ENCODE peak calls at places on chromosomes 5 and 9, in ten cellular contexts. N is AG04449, F is AG10803, V is AG09319, I is ovary, U is choroid plexus epithelial cell, A is cardiac fibroblast, W is endothelial cell, Z is RWPE1, X is dorsolateral prefrontal cortex. K is an unnamed sample.

GRCh38 chr9:128819716-128820664 is 1.7 kb downstream of the ENDOG start:
- DNase-seq in N (no peak), F (peak), V (no peak), I (peak), U (peak), A (peak), W (no peak), Z (no peak), X (peak), K (no peak)

GRCh38 chr5:136811551-136811950 is 446.2 kb upstream of the TRPC7 start:
- DNase-seq in N (peak), F (peak), V (peak), I (no peak), U (peak), A (peak), W (no peak), Z (peak), X (no peak), K (no peak)

GRCh38 chr9:130196643-130197042 is 24.4 kb downstream of the NCS1 start:
- DNase-seq in N (no peak), F (no peak), V (no peak), I (no peak), U (no peak), A (no peak), W (no peak), Z (no peak), X (no peak), K (no peak)

GRCh38 chr5:172049226-172049796 is 42.9 kb upstream of the FBXW11 start:
- DNase-seq in N (no peak), F (no peak), V (no peak), I (no peak), U (no peak), A (no peak), W (no peak), Z (no peak), X (peak), K (no peak)

GRCh38 chr9:109775516-109775915 is 4.5 kb upstream of the PALM2AKAP2 start:
- DNase-seq in N (no peak), F (peak), V (peak), I (no peak), U (peak), A (peak), W (no peak), Z (no peak), X (no peak), K (no peak)

GRCh38 chr9:110099236-110099741 is 108.7 kb downstream of the C9orf152 start:
- DNase-seq in N (no peak), F (peak), V (no peak), I (no peak), U (peak), A (peak), W (no peak), Z (peak), X (no peak), K (no peak)

GRCh38 chr5:124825250-124825982 is 79.0 kb upstream of the ZNF608 start:
- DNase-seq in N (no peak), F (no peak), V (no peak), I (no peak), U (peak), A (no peak), W (no peak), Z (no peak), X (no peak), K (no peak)

GRCh38 chr5:36491860-36492259 is 114.5 kb upstream of the SLC1A3 start:
- DNase-seq in N (no peak), F (peak), V (no peak), I (no peak), U (no peak), A (no peak), W (no peak), Z (no peak), X (no peak), K (no peak)

GRCh38 chr5:178839319-178839704 is 20.4 kb upstream of the ZNF354B start:
- DNase-seq in N (no peak), F (no peak), V (no peak), I (no peak), U (peak), A (peak), W (peak), Z (peak), X (peak), K (no peak)

GRCh38 chr9:132717326-132717945 is 47.2 kb downstream of the GTF3C4 start:
- DNase-seq in N (no peak), F (no peak), V (no peak), I (no peak), U (no peak), A (no peak), W (no peak), Z (no peak), X (no peak), K (peak)

GRCh38 chr9:86082870-86083269 is 16.5 kb downstream of the GOLM1 start:
- DNase-seq in N (no peak), F (no peak), V (no peak), I (no peak), U (peak), A (no peak), W (no peak), Z (no peak), X (no peak), K (no peak)

GRCh38 chr5:52947851-52948250 is 41.3 kb upstream of the ITGA2 start:
- DNase-seq in N (no peak), F (no peak), V (no peak), I (no peak), U (peak), A (peak), W (no peak), Z (no peak), X (no peak), K (no peak)

GRCh38 chr9:100472725-100473261 is at the start of gene TMEFF1:
- DNase-seq in N (no peak), F (peak), V (no peak), I (peak), U (no peak), A (no peak), W (peak), Z (peak), X (peak), K (peak)

GRCh38 chr9:21153688-21154608 is 12.3 kb upstream of the IFNW1 start:
- DNase-seq in N (no peak), F (no peak), V (no peak), I (no peak), U (peak), A (peak), W (peak), Z (peak), X (no peak), K (no peak)

GRCh38 chr5:177132504-177133118 is 962 bp upstream of the NSD1 start:
- DNase-seq in N (no peak), F (no peak), V (no peak), I (no peak), U (peak), A (no peak), W (peak), Z (no peak), X (peak), K (no peak)

GRCh38 chr5:59034498-59035186 is 451.8 kb downstream of the RAB3C start:
- DNase-seq in N (peak), F (peak), V (no peak), I (no peak), U (peak), A (peak), W (no peak), Z (peak), X (no peak), K (no peak)

GRCh38 chr9:69149321-69149807 is 24.7 kb upstream of the TJP2 start:
- DNase-seq in N (peak), F (peak), V (peak), I (no peak), U (peak), A (peak), W (peak), Z (no peak), X (no peak), K (peak)

GRCh38 chr5:131795879-131796792 is 681 bp downstream of the FNIP1 start:
- DNase-seq in N (no peak), F (peak), V (peak), I (peak), U (peak), A (peak), W (peak), Z (peak), X (peak), K (peak)

GRCh38 chr9:2732492-2732891 is 15.2 kb downstream of the KCNV2 start:
- DNase-seq in N (no peak), F (no peak), V (no peak), I (no peak), U (no peak), A (no peak), W (no peak), Z (no peak), X (no peak), K (no peak)

GRCh38 chr5:109844695-109845094 is 155.0 kb downstream of the MAN2A1 start:
- DNase-seq in N (peak), F (peak), V (no peak), I (no peak), U (peak), A (peak), W (no peak), Z (no peak), X (no peak), K (no peak)

GRCh38 chr5:139382781-139383180 is 316 bp downstream of the SLC23A1 start:
- DNase-seq in N (no peak), F (no peak), V (no peak), I (no peak), U (no peak), A (no peak), W (no peak), Z (no peak), X (no peak), K (no peak)

GRCh38 chr9:130741024-130741305 is 47.4 kb downstream of the EXOSC2 start:
- DNase-seq in N (no peak), F (no peak), V (no peak), I (no peak), U (no peak), A (no peak), W (no peak), Z (no peak), X (no peak), K (no peak)

GRCh38 chr5:104412649-104413240 is 850.2 kb upstream of the NUDT12 start:
- DNase-seq in N (peak), F (peak), V (no peak), I (no peak), U (peak), A (peak), W (peak), Z (peak), X (no peak), K (no peak)

GRCh38 chr9:7976167-7976755 is 176.7 kb upstream of the DMAC1 start:
- DNase-seq in N (no peak), F (no peak), V (no peak), I (no peak), U (no peak), A (no peak), W (no peak), Z (no peak), X (no peak), K (no peak)

GRCh38 chr5:172746725-172747124 is 24.3 kb downstream of the DUSP1 start:
- DNase-seq in N (no peak), F (no peak), V (no peak), I (no peak), U (no peak), A (no peak), W (no peak), Z (no peak), X (no peak), K (no peak)

GRCh38 chr5:109594217-109594616 is 95.5 kb upstream of the MAN2A1 start:
- DNase-seq in N (no peak), F (no peak), V (no peak), I (no peak), U (no peak), A (no peak), W (no peak), Z (no peak), X (no peak), K (no peak)

GRCh38 chr5:123371575-123372179 is 51.5 kb downstream of the CEP120 start:
- DNase-seq in N (no peak), F (peak), V (no peak), I (peak), U (peak), A (peak), W (peak), Z (peak), X (no peak), K (no peak)

GRCh38 chr5:119341452-119342349 is 14.1 kb upstream of the TNFAIP8 start:
- DNase-seq in N (no peak), F (no peak), V (no peak), I (no peak), U (no peak), A (no peak), W (no peak), Z (no peak), X (no peak), K (no peak)

GRCh38 chr9:21031091-21031817 is at the start of gene HACD4:
- DNase-seq in N (no peak), F (peak), V (no peak), I (peak), U (peak), A (peak), W (peak), Z (peak), X (peak), K (no peak)

GRCh38 chr5:97998946-97999345 is 774.5 kb upstream of the RGMB start:
- DNase-seq in N (no peak), F (peak), V (peak), I (no peak), U (peak), A (no peak), W (no peak), Z (no peak), X (no peak), K (no peak)

GRCh38 chr9:37174247-37174646 is 53.9 kb downstream of the ZCCHC7 start:
- DNase-seq in N (no peak), F (peak), V (no peak), I (no peak), U (peak), A (peak), W (no peak), Z (no peak), X (no peak), K (no peak)

GRCh38 chr5:94830520-94830919 is 212.1 kb downstream of the SLF1 start:
- DNase-seq in N (no peak), F (peak), V (no peak), I (no peak), U (peak), A (peak), W (no peak), Z (no peak), X (no peak), K (no peak)

GRCh38 chr5:157750320-157750719 is 6.8 kb downstream of the LSM11 start:
- DNase-seq in N (no peak), F (peak), V (no peak), I (no peak), U (peak), A (peak), W (no peak), Z (peak), X (no peak), K (no peak)

GRCh38 chr9:111943746-111944145 is 47.1 kb downstream of the UGCG start:
- DNase-seq in N (no peak), F (no peak), V (no peak), I (no peak), U (no peak), A (no peak), W (no peak), Z (no peak), X (no peak), K (no peak)

GRCh38 chr9:124482431-124483031 is 24.7 kb downstream of the NR5A1 start:
- DNase-seq in N (no peak), F (no peak), V (no peak), I (no peak), U (no peak), A (no peak), W (no peak), Z (peak), X (no peak), K (no peak)

GRCh38 chr5:150409638-150410523 is 2.8 kb downstream of the CD74 start:
- DNase-seq in N (no peak), F (peak), V (peak), I (peak), U (peak), A (peak), W (peak), Z (peak), X (peak), K (peak)

GRCh38 chr9:81720450-81721086 is 31.2 kb upstream of the TLE1 start:
- DNase-seq in N (no peak), F (no peak), V (no peak), I (no peak), U (peak), A (no peak), W (no peak), Z (no peak), X (no peak), K (no peak)

GRCh38 chr9:81729141-81729540 is 39.8 kb upstream of the TLE1 start:
- DNase-seq in N (no peak), F (no peak), V (no peak), I (no peak), U (no peak), A (no peak), W (no peak), Z (no peak), X (no peak), K (peak)

GRCh38 chr9:81719972-81720371 is 30.6 kb upstream of the TLE1 start:
- DNase-seq in N (no peak), F (no peak), V (no peak), I (no peak), U (no peak), A (no peak), W (no peak), Z (no peak), X (no peak), K (no peak)

GRCh38 chr9:81722277-81722676 is 32.9 kb upstream of the TLE1 start:
- DNase-seq in N (no peak), F (no peak), V (no peak), I (no peak), U (no peak), A (no peak), W (no peak), Z (no peak), X (no peak), K (peak)

DNA sequence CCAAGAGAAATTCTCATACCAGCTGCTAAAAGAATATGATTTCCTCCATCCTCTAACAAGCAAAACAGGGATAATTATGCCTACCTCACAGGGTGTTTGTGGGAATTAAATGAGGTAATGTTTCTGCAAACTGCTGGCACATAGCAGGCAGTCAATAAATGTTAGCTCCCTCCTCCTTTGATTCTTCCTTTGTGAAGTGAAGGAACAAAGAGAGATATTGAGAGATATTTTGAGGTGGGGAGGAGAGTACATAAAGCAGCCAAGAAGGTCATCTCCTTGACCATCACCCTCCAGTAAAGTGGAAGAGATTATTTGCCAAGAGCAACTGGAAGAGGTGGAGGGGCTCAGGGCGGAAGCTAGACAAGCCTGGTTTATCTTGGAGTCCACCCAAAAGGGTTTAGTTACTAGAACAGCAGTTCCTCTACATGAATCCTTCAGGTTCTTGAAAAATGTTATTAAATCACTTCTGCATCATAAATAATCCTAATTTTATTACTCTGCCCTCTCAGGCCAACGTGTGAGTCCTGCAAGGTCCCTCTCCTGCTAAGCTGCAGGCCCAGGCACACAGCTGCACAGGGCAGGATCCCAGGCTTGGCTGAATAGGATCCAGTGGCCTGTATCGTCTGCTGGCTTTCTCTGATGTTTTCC is 35.0 kb upstream of the TLE1 start:
- DNase-seq in N (no peak), F (no peak), V (no peak), I (no peak), U (peak), A (peak), W (no peak), Z (no peak), X (no peak), K (peak)
- TF ChIP-seq CTCF in N (no peak), F (no peak), V (no peak), I (no peak), U (no peak), A (no peak), W (no peak), Z (no peak), X (no peak), K (no peak)

DNA sequence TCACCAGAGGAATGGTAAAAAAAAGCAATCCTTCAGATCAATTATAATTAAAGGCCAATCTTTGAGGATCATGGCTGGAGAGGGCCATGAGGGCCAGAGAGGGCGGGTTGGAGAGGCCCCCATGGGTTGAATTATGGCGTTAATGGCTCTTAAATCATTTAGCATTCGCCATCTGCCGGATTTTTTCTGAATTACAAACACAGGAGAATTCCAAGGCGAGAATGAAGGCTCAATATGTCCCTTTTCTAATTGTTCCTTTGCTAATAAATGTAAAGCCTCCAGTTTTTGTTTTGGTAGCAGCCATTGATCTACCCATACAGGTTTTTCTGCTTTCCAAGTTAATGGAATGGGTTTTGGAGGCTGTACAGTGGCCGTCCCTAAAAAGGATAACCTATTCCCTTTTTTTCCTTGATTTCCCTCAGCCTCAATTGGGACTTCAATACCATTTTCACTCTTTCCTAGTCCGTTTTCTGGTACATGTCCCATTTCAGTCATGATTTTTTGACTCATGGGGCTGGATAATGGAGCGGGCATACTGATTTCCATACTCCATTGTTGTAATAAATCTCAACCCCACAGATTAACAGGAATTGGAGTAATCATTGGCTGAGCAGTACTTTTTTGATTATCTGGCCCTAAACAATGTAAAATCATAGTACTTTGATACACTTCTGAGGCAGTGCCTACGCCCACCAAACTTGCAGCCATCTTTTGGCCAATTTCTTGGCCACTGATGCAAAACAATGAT is 6.7 kb upstream of the TMEM141 start:
- DNase-seq in N (no peak), F (peak), V (no peak), I (no peak), U (no peak), A (peak), W (no peak), Z (peak), X (no peak), K (no peak)
- TF ChIP-seq CTCF in N (no peak), F (peak), V (peak), I (no peak), U (peak), A (peak), W (peak), Z (peak), X (peak), K (peak)

GRCh38 chr5:78127875-78128274 is 166.6 kb downstream of the AP3B1 start:
- DNase-seq in N (no peak), F (no peak), V (no peak), I (no peak), U (no peak), A (no peak), W (peak), Z (peak), X (no peak), K (no peak)
- TF ChIP-seq CTCF in N (no peak), F (peak), V (no peak), I (no peak), U (peak), A (peak), W (peak), Z (no peak), X (no peak), K (peak)

DNA sequence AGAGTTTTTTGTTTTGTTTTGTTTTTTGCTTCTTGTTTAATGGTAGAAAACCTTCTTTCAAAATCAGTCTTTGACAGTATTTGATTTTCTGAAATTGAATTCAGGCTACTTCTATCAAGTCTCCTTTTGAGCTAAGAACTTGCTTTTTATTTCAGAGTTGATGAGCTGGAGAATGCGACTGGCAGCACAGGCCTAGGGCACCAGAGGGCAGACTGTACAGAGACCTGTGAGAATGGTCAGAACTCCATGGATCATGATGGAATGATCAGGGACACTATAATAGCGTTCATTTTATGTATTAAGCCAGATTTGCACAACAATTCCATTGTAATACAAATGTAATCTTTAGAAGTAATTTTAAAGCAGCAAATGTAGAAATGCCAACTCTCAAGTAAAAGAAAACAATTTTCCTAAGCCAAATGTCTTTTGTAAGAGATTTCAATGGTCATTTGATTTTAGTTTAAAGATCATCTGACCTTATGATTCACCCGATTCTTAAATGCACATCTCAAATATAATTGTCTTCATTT is 902.4 kb downstream of the NR2F1-AS1 start:
- DNase-seq in N (no peak), F (no peak), V (no peak), I (no peak), U (no peak), A (peak), W (no peak), Z (no peak), X (no peak), K (no peak)
- TF ChIP-seq CTCF in N (no peak), F (peak), V (peak), I (no peak), U (peak), A (peak), W (no peak), Z (no peak), X (no peak), K (peak)

GRCh38 chr5:146622391-146622790 is 106.4 kb upstream of the GPR151 start:
- DNase-seq in N (no peak), F (no peak), V (no peak), I (no peak), U (peak), A (no peak), W (no peak), Z (no peak), X (no peak), K (no peak)
- TF ChIP-seq CTCF in N (no peak), F (peak), V (no peak), I (no peak), U (peak), A (no peak), W (peak), Z (no peak), X (no peak), K (peak)